ENCODE peak calls at places on chromosomes 2 and 18, in seven cellular contexts. J, X, P, S, E, Q and V are unnamed samples.

GRCh38 chr18:5879479-5879882 is 15.8 kb downstream of the TMEM200C start:
- DNase-seq in J (no peak), X (peak), P (peak), S (no peak), E (peak), Q (no peak), V (peak)

GRCh38 chr2:170984079-170984478 is 55.0 kb downstream of the GORASP2 start:
- DNase-seq in J (no peak), X (no peak), P (no peak), S (no peak), E (no peak), Q (no peak), V (no peak)

GRCh38 chr18:8526316-8526715 is 82.9 kb upstream of the RAB12 start:
- DNase-seq in J (no peak), X (no peak), P (no peak), S (no peak), E (no peak), Q (no peak), V (no peak)

GRCh38 chr18:37476182-37476581 is 89.4 kb downstream of the CELF4 start:
- DNase-seq in J (no peak), X (no peak), P (peak), S (no peak), E (peak), Q (no peak), V (no peak)

GRCh38 chr18:31942301-31942998 is 478 bp downstream of the TRAPPC8 start:
- DNase-seq in J (peak), X (no peak), P (peak), S (peak), E (peak), Q (peak), V (peak)

GRCh38 chr2:137928547-137929503 is 35.4 kb upstream of the HNMT start:
- DNase-seq in J (no peak), X (peak), P (peak), S (no peak), E (peak), Q (no peak), V (peak)

GRCh38 chr2:75495862-75496261 is 64.9 kb downstream of the EVA1A start:
- DNase-seq in J (no peak), X (no peak), P (no peak), S (no peak), E (no peak), Q (no peak), V (no peak)

GRCh38 chr2:31138037-31138962 is at the start of gene GALNT14:
- DNase-seq in J (peak), X (no peak), P (peak), S (peak), E (peak), Q (peak), V (peak)

GRCh38 chr2:96538487-96539214 is 2.1 kb downstream of the ARID5A start:
- DNase-seq in J (peak), X (no peak), P (peak), S (peak), E (no peak), Q (peak), V (peak)
- H3K4me3 ChIP-seq in J (no peak), X (peak), P (peak), S (peak), E (no peak), Q (peak), V (peak)

GRCh38 chr2:185219981-185220380 is 518.6 kb upstream of the FSIP2 start:
- DNase-seq in J (no peak), X (no peak), P (peak), S (no peak), E (peak), Q (peak), V (peak)

DNA sequence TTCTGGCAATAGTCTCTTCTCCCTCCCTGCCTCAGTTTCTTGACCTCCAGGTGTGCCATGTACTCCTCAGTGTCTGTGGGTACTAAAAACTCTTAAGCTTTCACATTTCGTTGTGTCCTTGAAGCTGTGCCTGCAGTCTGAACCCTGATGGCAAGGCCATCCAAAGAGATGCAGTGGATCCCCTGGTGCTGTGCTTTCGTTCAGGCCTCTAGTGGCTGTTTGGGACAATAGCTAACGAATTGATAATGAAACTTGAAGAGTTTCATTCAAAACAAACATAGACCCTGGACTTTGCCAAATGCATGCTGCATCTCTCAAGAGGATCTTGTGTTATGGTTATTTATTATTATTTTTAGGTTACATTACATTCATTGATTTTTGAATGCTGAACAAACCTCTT is 523.1 kb upstream of the FSIP2 start:
- DNase-seq in J (no peak), X (no peak), P (no peak), S (no peak), E (no peak), Q (no peak), V (no peak)
- TF ChIP-seq CTCF in J (no peak), X (no peak), P (peak), S (no peak), E (peak), Q (no peak), V (no peak)

DNA sequence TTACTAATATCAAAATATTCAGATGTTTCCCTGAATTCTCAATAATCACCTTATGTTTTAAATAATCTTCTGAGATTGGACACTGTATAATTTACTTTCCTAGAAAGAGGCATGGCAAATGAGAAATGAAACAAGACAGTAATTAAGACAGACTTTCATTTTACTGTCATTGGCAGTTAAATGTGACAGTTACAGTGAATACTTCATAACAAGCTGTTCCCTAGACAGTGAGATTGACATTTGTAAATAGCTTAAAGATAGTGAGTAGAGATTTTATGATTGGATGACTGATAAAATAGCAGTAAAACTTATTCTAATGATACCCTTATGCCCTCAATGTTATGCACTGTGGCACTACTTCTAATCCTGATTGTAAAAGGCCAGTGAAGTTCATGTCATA is 524.9 kb upstream of the TMEFF2 start:
- DNase-seq in J (no peak), X (no peak), P (no peak), S (no peak), E (no peak), Q (no peak), V (no peak)
- H3K4me3 ChIP-seq in J (no peak), X (no peak), P (no peak), S (no peak), E (no peak), Q (no peak), V (no peak)

DNA sequence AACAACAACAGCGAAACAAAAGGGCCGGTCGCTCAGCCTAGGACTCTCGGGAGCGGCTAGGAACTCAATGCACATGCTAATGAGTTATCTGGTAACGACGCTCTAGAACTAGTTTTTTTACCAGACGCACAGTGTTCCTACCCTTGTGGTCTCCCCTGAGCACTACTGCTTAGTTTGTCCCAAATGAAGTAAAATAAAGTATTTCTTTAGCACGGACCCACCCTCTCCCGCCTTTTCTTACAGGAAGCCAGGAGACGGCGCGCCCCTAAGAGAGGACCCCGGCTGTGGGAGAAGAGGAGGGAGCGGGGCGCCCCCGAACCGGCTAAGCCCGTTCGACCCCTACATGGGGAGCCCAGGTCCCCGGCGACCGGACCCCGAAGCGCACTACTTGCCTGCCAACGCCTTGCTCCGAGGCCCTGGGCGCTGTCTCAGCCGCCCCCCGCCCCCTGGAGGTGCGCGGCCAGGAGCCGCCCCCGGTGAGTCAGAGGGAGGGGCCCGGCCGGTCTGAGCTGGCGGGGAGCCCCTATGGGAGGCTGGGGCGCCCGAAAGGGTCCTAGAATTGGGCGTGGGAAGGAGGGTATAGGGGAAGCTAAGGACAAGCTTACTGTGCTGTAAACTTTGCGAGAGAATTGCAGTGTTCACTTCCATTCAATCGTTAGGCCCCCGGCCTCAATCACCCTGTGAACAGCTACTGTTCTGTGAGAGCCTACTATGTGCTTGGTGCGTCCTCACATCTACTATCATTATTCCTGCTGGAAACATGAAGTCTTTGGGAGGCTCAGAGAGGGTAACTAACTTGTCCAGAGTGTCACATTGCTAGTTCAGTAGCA is 3.6 kb upstream of the CAPG start:
- DNase-seq in J (peak), X (no peak), P (no peak), S (no peak), E (peak), Q (no peak), V (peak)
- TF ChIP-seq CTCF in J (no peak), X (no peak), P (peak), S (no peak), E (no peak), Q (no peak), V (no peak)